ENCODE peak calls at places on chromosome 12, in five cellular contexts. C is NCI-H1092 treated with DMSO at 0.1 percent for 48 hours, E is amniotic stem cell, T is D341Med, S is heart right ventricle. X is an unnamed sample.

GRCh38 chr12:29754235-29755189 is 29.2 kb downstream of the TMTC1 start:
- DNase-seq in E (no peak), S (peak), T (no peak), C (no peak), X (no peak)

GRCh38 chr12:77325505-77325904 is 260.1 kb upstream of the E2F7 start:
- DNase-seq in C (peak), E (no peak), T (peak), S (no peak), X (no peak)

GRCh38 chr12:12718382-12718761 is 1.2 kb downstream of the CDKN1B start:
- DNase-seq in T (no peak), E (no peak), C (no peak), S (no peak), X (no peak)

GRCh38 chr12:56234746-56235436 is 5.0 kb downstream of the SLC39A5 start:
- DNase-seq in C (no peak), T (no peak), E (no peak), S (no peak), X (no peak)

GRCh38 chr12:42238240-42239140 is at the start of gene YAF2:
- DNase-seq in C (peak), T (peak), E (peak), S (peak), X (peak)

GRCh38 chr12:93042684-93043083 is 113.6 kb upstream of the EEA1 start:
- DNase-seq in C (no peak), S (no peak), T (no peak), E (no peak), X (no peak)

GRCh38 chr12:57193706-57194245 is 22.8 kb upstream of the NXPH4 start:
- DNase-seq in E (no peak), S (no peak), T (no peak), C (no peak), X (no peak)

GRCh38 chr12:9729082-9729481 is 3.8 kb downstream of the CLECL1 start:
- DNase-seq in S (no peak), E (no peak), T (no peak), C (no peak), X (no peak)

GRCh38 chr12:15634010-15634676 is 155.0 kb downstream of the EPS8 start:
- DNase-seq in T (no peak), C (no peak), E (no peak), S (no peak), X (no peak)

GRCh38 chr12:119668315-119668651 is 350 bp downstream of the PRKAB1 start:
- DNase-seq in C (peak), T (no peak), S (no peak), E (no peak), X (no peak)

GRCh38 chr12:12804432-12804886 is 8.7 kb upstream of the DDX47 start:
- DNase-seq in S (no peak), T (no peak), C (no peak), E (peak), X (peak)

GRCh38 chr12:57461326-57461903 is 1.8 kb downstream of the GLI1 start:
- DNase-seq in C (no peak), S (peak), E (no peak), T (peak), X (no peak)

GRCh38 chr12:25051583-25052190 is 102.8 kb upstream of the BCAT1 start:
- DNase-seq in C (no peak), S (no peak), E (no peak), T (no peak), X (no peak)

GRCh38 chr12:45989277-45989856 is 1.0 kb downstream of the SCAF11 start:
- DNase-seq in T (no peak), C (peak), E (no peak), S (no peak), X (no peak)

GRCh38 chr12:124370384-124370783 is 75.5 kb downstream of the RFLNA start:
- DNase-seq in E (no peak), T (no peak), S (no peak), C (no peak), X (no peak)

GRCh38 chr12:751828-752672 is at the start of gene WNK1:
- DNase-seq in S (peak), C (peak), T (peak), E (peak), X (peak)

GRCh38 chr12:81077329-81077685 is 572 bp upstream of the ACSS3 start:
- DNase-seq in E (no peak), T (no peak), C (no peak), S (peak), X (no peak)

GRCh38 chr12:79161249-79161934 is 296.8 kb downstream of the SYT1 start:
- DNase-seq in E (no peak), T (no peak), S (no peak), C (no peak), X (no peak)

GRCh38 chr12:55818140-55818728 is 393 bp downstream of the ORMDL2 start:
- DNase-seq in C (no peak), E (peak), T (peak), S (no peak), X (no peak)

GRCh38 chr12:57004651-57005050 is 1.7 kb downstream of the ZBTB39 start:
- DNase-seq in E (no peak), T (no peak), S (no peak), C (no peak), X (no peak)

GRCh38 chr12:13039557-13039956 is 4.6 kb upstream of the FAM234B start:
- DNase-seq in E (no peak), C (no peak), S (no peak), T (no peak), X (no peak)

GRCh38 chr12:69481133-69481532 is 10.9 kb downstream of the FRS2 start:
- DNase-seq in E (no peak), T (no peak), C (no peak), S (no peak), X (no peak)

GRCh38 chr12:24856541-24856940 is 92.4 kb downstream of the BCAT1 start:
- DNase-seq in C (no peak), E (no peak), S (no peak), T (no peak), X (no peak)

GRCh38 chr12:10722905-10723866 is at the start of gene YBX3:
- DNase-seq in S (peak), T (peak), C (no peak), E (peak), X (no peak)

GRCh38 chr12:128795530-128796361 is 28.0 kb downstream of the SLC15A4 start:
- DNase-seq in T (no peak), S (no peak), E (no peak), C (no peak), X (no peak)

GRCh38 chr12:31324845-31325523 is 966 bp downstream of the SINHCAF start:
- DNase-seq in E (no peak), C (peak), S (peak), T (peak), X (no peak)

GRCh38 chr12:81450920-81451739 is 308.0 kb downstream of the PPFIA2 start:
- DNase-seq in E (peak), C (peak), T (peak), S (peak), X (peak)

GRCh38 chr12:30806989-30807694 is 52.4 kb upstream of the CAPRIN2 start:
- DNase-seq in S (peak), T (peak), E (peak), C (peak), X (no peak)

GRCh38 chr12:57611810-57612710 is 825 bp downstream of the ARHGEF25 start:
- DNase-seq in T (peak), C (no peak), S (no peak), E (no peak), X (no peak)

GRCh38 chr12:92290016-92290685 is 144.5 kb upstream of the BTG1 start:
- DNase-seq in S (no peak), C (no peak), T (no peak), E (peak), X (peak)

GRCh38 chr12:7096006-7096903 is 4.0 kb upstream of the C1R start:
- DNase-seq in E (no peak), T (peak), C (no peak), S (no peak), X (no peak)

GRCh38 chr12:32755051-32755653 is 545 bp downstream of the YARS2 start:
- DNase-seq in C (peak), T (peak), S (peak), E (peak), X (peak)

X was measured in non-pigmented ciliary epithelial cell.